ENCODE peak calls at places on chromosome 21, in nine cellular contexts. C is tibial nerve; U is heart left ventricle; Z is upper lobe of right lung; P is HFF-Myc; E is CD8-positive, alpha-beta T cell; L is foreskin fibroblast; W is AG10803; K is ovary. B is an unnamed sample.

GRCh38 chr21:45021428-45022347 is 52.7 kb upstream of the ADARB1 start:
- DNase-seq in W (no peak), U (no peak), E (no peak), P (no peak), K (no peak), C (no peak), Z (no peak), L (no peak), B (no peak)

GRCh38 chr21:28799926-28800325 is 192.8 kb downstream of the LTN1 start:
- DNase-seq in U (no peak), P (no peak), W (no peak), L (no peak), E (no peak), K (no peak), Z (no peak), C (no peak), B (no peak)

GRCh38 chr21:43287111-43287973 is 118.5 kb downstream of the CRYAA start:
- DNase-seq in E (no peak), Z (peak; percentile 54), U (peak; percentile 11), K (no peak), L (no peak), C (no peak), P (no peak), W (no peak), B (no peak)

GRCh38 chr21:25733859-25734653 is 648 bp downstream of the ATP5PF start:
- DNase-seq in L (no peak), E (no peak), Z (peak; percentile 72), U (peak; percentile 52), K (no peak), C (no peak), P (no peak), W (peak; percentile 33), B (peak; percentile 42)

GRCh38 chr21:28655471-28655870 is 337.2 kb downstream of the LTN1 start:
- DNase-seq in P (no peak), U (no peak), K (no peak), W (no peak), E (no peak), Z (no peak), L (no peak), C (no peak), B (no peak)

GRCh38 chr21:44720170-44720569 is 8.8 kb upstream of the TSPEAR start:
- DNase-seq in P (no peak), Z (no peak), E (no peak), W (no peak), K (no peak), L (no peak), C (no peak), U (no peak), B (no peak)

GRCh38 chr21:38833122-38833521 is 27.4 kb downstream of the ETS2 start:
- DNase-seq in K (no peak), Z (no peak), U (no peak), W (no peak), E (no peak), L (no peak), P (no peak), C (no peak), B (no peak)

GRCh38 chr21:27480841-27481261 is 514.0 kb upstream of the ADAMTS5 start:
- DNase-seq in P (no peak), C (no peak), W (peak; percentile 88), Z (no peak), U (no peak), K (no peak), L (peak; percentile 61), E (no peak), B (peak; percentile 16)

GRCh38 chr21:24255591-24255990 is 1351.7 kb downstream of the MRPL39 start:
- DNase-seq in E (no peak), W (no peak), U (no peak), L (no peak), P (no peak), C (no peak), K (no peak), Z (no peak), B (no peak)

GRCh38 chr21:35400233-35400939 is 351.3 kb upstream of the RUNX1 start:
- DNase-seq in C (peak; percentile 16), E (no peak), L (peak; percentile 19), U (no peak), P (peak; percentile 17), W (peak; percentile 65), Z (no peak), K (no peak), B (peak; percentile 39)
- H3K4me3 ChIP-seq in C (no peak overlapping the region), E (no peak overlapping the region), L (no peak overlapping the region), U (no peak overlapping the region), P (no peak overlapping the region), W (no peak overlapping the region), Z (no peak overlapping the region), K (no peak overlapping the region), B (no peak overlapping the region)

DNA sequence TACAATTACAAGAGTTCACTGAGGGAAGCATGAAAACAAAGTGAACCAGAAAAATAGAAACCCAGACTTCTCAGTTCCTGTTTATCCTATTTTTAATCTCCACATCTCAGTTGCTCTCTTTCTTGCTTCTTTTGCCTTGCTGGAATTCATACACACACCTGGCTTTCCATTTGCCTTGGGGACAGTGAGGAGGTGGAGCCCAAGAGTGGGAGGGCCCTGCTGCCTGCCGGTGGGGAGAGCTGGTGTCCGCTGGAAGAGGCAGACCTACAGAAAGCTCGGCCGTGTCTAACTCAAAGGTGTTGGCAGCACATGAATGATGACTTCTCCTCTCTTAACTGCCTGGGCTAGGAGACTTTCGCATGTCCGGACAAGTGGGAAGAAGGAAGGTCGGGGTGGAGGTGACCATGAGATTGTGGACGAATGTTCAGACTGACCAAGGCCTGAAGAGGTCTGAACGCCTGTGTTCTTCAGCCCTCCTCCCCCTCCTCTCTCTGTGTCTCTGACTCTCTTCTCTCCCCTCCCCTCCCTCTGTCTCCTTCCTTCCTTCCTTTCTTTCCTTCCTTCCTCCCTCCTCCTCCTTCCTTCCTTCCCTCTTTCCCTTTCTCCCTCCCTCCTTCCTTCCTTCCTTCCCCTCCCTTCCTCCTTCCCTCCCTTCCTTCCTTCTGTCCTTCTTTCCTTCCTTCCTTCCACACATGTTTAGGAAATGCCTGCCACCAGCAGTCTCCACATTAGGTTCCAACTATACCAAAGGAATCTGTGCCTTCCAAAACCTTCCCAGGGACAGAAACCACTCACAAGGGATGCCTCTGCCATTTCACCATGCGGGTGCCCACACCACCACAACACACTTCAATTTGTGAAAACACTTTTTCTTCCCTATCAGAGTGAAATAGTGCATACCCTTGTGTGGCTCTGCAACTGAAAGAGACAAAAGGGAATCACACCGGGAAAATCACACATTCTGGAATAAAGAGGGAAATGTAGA is 157.3 kb upstream of the RUNX1 start:
- DNase-seq in E (no peak), U (no peak), W (no peak), K (peak; percentile 38), L (no peak), P (no peak), Z (no peak), C (no peak), B (no peak)
- H3K4me3 ChIP-seq in E (no peak overlapping the region), U (no peak overlapping the region), W (no peak overlapping the region), K (no peak overlapping the region), L (no peak overlapping the region), P (no peak overlapping the region), Z (no peak overlapping the region), C (no peak overlapping the region), B (no peak overlapping the region)

GRCh38 chr21:34552324-34553198 is 40.6 kb upstream of the KCNE1 start:
- DNase-seq in P (no peak), W (peak; percentile 25), L (no peak), K (no peak), C (no peak), Z (no peak), U (no peak), E (no peak), B (no peak)

GRCh38 chr21:34550400-34550799 is 38.4 kb upstream of the KCNE1 start:
- DNase-seq in K (no peak), U (no peak), E (no peak), C (no peak), L (no peak), W (no peak), P (no peak), Z (no peak), B (no peak)

GRCh38 chr21:34554227-34554626 is 42.2 kb upstream of the KCNE1 start:
- DNase-seq in Z (no peak), E (no peak), L (no peak), C (no peak), P (no peak), U (no peak), K (no peak), W (no peak), B (no peak)

GRCh38 chr21:34557261-34557660 is 45.3 kb upstream of the KCNE1 start:
- DNase-seq in C (no peak), L (no peak), W (no peak), E (no peak), P (no peak), K (no peak), Z (no peak), U (no peak), B (no peak)

DNA sequence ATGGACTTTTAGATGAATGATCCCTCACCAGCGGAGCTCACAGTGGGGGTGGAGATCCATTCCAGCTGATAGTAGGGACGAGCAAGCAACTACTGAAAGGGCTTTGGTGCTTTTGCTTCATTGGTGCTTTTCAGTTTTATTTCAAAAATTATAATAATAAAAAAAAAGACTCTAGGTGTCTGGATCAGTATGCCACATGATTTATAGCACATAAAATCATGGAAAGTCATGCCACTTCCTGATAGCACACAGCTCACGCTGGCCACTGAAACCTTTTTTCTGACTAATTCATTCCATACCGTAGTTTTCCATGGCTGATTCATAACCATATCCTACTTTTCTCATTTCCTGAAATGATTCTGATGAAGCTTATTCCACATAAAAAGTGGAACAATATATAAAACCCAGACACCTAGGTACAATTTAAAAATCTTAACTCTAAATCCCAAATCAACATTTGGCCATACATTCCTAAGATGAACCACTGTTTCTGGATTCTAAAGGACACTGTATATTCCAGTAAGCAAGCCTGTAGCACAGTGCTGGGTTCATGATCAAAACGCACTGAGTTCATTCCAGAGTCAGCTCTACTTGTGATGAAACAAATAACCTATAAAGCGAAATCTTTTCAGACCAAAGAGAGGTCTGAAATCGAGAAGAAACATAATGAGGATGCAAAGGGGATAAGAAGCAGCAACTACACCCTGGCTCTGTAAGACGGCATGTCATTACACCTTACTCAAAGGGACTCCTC is 41.4 kb upstream of the KCNE1 start:
- DNase-seq in L (peak; percentile 71), W (peak; percentile 80), C (no peak), E (no peak), U (no peak), P (peak; percentile 48), Z (no peak), K (no peak), B (no peak)
- H3K4me3 ChIP-seq in L (no peak overlapping the region), W (peak overlapping the region; percentile 20), C (no peak overlapping the region), E (no peak overlapping the region), U (no peak overlapping the region), P (peak overlapping the region; percentile 1), Z (no peak overlapping the region), K (no peak overlapping the region), B (peak overlapping the region; percentile 1)

GRCh38 chr21:34080693-34081092 is 7.3 kb downstream of the MRPS6 start:
- DNase-seq in L (no peak), U (no peak), E (no peak), P (no peak), C (no peak), K (no peak), W (no peak), Z (no peak), B (no peak)
- H3K4me3 ChIP-seq in L (no peak overlapping the region), U (no peak overlapping the region), E (no peak overlapping the region), P (no peak overlapping the region), C (no peak overlapping the region), K (no peak overlapping the region), W (no peak overlapping the region), Z (no peak overlapping the region), B (no peak overlapping the region)